ENCODE peak calls at places on chromosomes 11 and 22, in ten cellular contexts. One of them, this sample, is unnamed.

GRCh38 chr11:111946499-111946898 is 9.4 kb downstream of the DIXDC1 start:
- DNase-seq in uterus: no peak
- DNase-seq in colonic mucosa: no peak
- DNase-seq in MCF 10A: peak; percentile 62
- DNase-seq in GM20000: no peak
- DNase-seq in IMR-90: no peak
- DNase-seq in astrocyte of the cerebellum: no peak
- DNase-seq in dorsolateral prefrontal cortex: no peak
- DNase-seq in mammary epithelial cell: no peak
- DNase-seq in fibroblast of the aortic adventitia: no peak
- DNase-seq in this sample: no peak

GRCh38 chr11:63765688-63766241 is 2.8 kb downstream of the ZFTA start:
- DNase-seq in uterus: peak; percentile 25
- DNase-seq in colonic mucosa: peak; percentile 36
- DNase-seq in MCF 10A: no peak
- DNase-seq in GM20000: peak; percentile 39
- DNase-seq in IMR-90: no peak
- DNase-seq in astrocyte of the cerebellum: no peak
- DNase-seq in dorsolateral prefrontal cortex: no peak
- DNase-seq in mammary epithelial cell: no peak
- DNase-seq in fibroblast of the aortic adventitia: no peak
- DNase-seq in this sample: no peak

GRCh38 chr11:130300567-130300966 is 14.2 kb downstream of the ZBTB44 start:
- DNase-seq in uterus: no peak
- DNase-seq in colonic mucosa: no peak
- DNase-seq in MCF 10A: no peak
- DNase-seq in GM20000: peak; percentile 20
- DNase-seq in IMR-90: no peak
- DNase-seq in astrocyte of the cerebellum: no peak
- DNase-seq in dorsolateral prefrontal cortex: no peak
- DNase-seq in mammary epithelial cell: no peak
- DNase-seq in fibroblast of the aortic adventitia: no peak
- DNase-seq in this sample: no peak

GRCh38 chr22:45585437-45585755 is 82.7 kb downstream of the FBLN1 start:
- DNase-seq in uterus: no peak
- DNase-seq in colonic mucosa: no peak
- DNase-seq in MCF 10A: no peak
- DNase-seq in GM20000: no peak
- DNase-seq in IMR-90: peak; percentile 65
- DNase-seq in astrocyte of the cerebellum: no peak
- DNase-seq in dorsolateral prefrontal cortex: no peak
- DNase-seq in mammary epithelial cell: no peak
- DNase-seq in fibroblast of the aortic adventitia: peak; percentile 84
- DNase-seq in this sample: no peak

GRCh38 chr22:46777609-46777970 is 15.1 kb downstream of the TBC1D22A start:
- DNase-seq in uterus: no peak
- DNase-seq in colonic mucosa: no peak
- DNase-seq in MCF 10A: no peak
- DNase-seq in GM20000: no peak
- DNase-seq in IMR-90: no peak
- DNase-seq in astrocyte of the cerebellum: no peak
- DNase-seq in dorsolateral prefrontal cortex: no peak
- DNase-seq in mammary epithelial cell: no peak
- DNase-seq in fibroblast of the aortic adventitia: no peak
- DNase-seq in this sample: peak; percentile 51

GRCh38 chr11:59115556-59115955 is 8.5 kb downstream of the FAM111B start:
- DNase-seq in uterus: no peak
- DNase-seq in colonic mucosa: no peak
- DNase-seq in MCF 10A: no peak
- DNase-seq in GM20000: no peak
- DNase-seq in IMR-90: no peak
- DNase-seq in astrocyte of the cerebellum: no peak
- DNase-seq in dorsolateral prefrontal cortex: no peak
- DNase-seq in mammary epithelial cell: no peak
- DNase-seq in fibroblast of the aortic adventitia: no peak
- DNase-seq in this sample: no peak

GRCh38 chr22:37316875-37317371 is 34.6 kb downstream of the CYTH4 start:
- DNase-seq in uterus: peak; percentile 56
- DNase-seq in colonic mucosa: peak; percentile 78
- DNase-seq in MCF 10A: peak; percentile 94
- DNase-seq in GM20000: peak; percentile 91
- DNase-seq in IMR-90: peak; percentile 88
- DNase-seq in astrocyte of the cerebellum: peak; percentile 80
- DNase-seq in dorsolateral prefrontal cortex: peak; percentile 69
- DNase-seq in mammary epithelial cell: peak; percentile 87
- DNase-seq in fibroblast of the aortic adventitia: peak; percentile 89
- DNase-seq in this sample: peak; percentile 82

GRCh38 chr22:36755316-36755715 is 20.6 kb downstream of the IFT27 start:
- DNase-seq in uterus: no peak
- DNase-seq in colonic mucosa: no peak
- DNase-seq in MCF 10A: no peak
- DNase-seq in GM20000: no peak
- DNase-seq in IMR-90: no peak
- DNase-seq in astrocyte of the cerebellum: no peak
- DNase-seq in dorsolateral prefrontal cortex: no peak
- DNase-seq in mammary epithelial cell: no peak
- DNase-seq in fibroblast of the aortic adventitia: no peak
- DNase-seq in this sample: no peak

GRCh38 chr22:39238561-39238960 is 6.2 kb downstream of the PDGFB start:
- DNase-seq in uterus: no peak
- DNase-seq in colonic mucosa: no peak
- DNase-seq in MCF 10A: no peak
- DNase-seq in GM20000: no peak
- DNase-seq in IMR-90: no peak
- DNase-seq in astrocyte of the cerebellum: no peak
- DNase-seq in dorsolateral prefrontal cortex: no peak
- DNase-seq in mammary epithelial cell: no peak
- DNase-seq in fibroblast of the aortic adventitia: no peak
- DNase-seq in this sample: no peak

GRCh38 chr11:10398525-10398924 is 56.5 kb upstream of the AMPD3 start:
- DNase-seq in uterus: no peak
- DNase-seq in colonic mucosa: no peak
- DNase-seq in MCF 10A: no peak
- DNase-seq in GM20000: no peak
- DNase-seq in IMR-90: no peak
- DNase-seq in astrocyte of the cerebellum: no peak
- DNase-seq in dorsolateral prefrontal cortex: no peak
- DNase-seq in mammary epithelial cell: no peak
- DNase-seq in fibroblast of the aortic adventitia: no peak
- DNase-seq in this sample: no peak

GRCh38 chr11:61021661-61022212 is 50.3 kb downstream of the CD6 start:
- DNase-seq in uterus: no peak
- DNase-seq in colonic mucosa: peak; percentile 77
- DNase-seq in MCF 10A: peak; percentile 46
- DNase-seq in GM20000: no peak
- DNase-seq in IMR-90: no peak
- DNase-seq in astrocyte of the cerebellum: no peak
- DNase-seq in dorsolateral prefrontal cortex: no peak
- DNase-seq in mammary epithelial cell: no peak
- DNase-seq in fibroblast of the aortic adventitia: no peak
- DNase-seq in this sample: no peak

GRCh38 chr11:33716236-33716635 is 15.6 kb upstream of the C11orf91 start:
- DNase-seq in uterus: no peak
- DNase-seq in colonic mucosa: no peak
- DNase-seq in MCF 10A: peak; percentile 86
- DNase-seq in GM20000: no peak
- DNase-seq in IMR-90: no peak
- DNase-seq in astrocyte of the cerebellum: no peak
- DNase-seq in dorsolateral prefrontal cortex: no peak
- DNase-seq in mammary epithelial cell: peak; percentile 80
- DNase-seq in fibroblast of the aortic adventitia: peak; percentile 67
- DNase-seq in this sample: no peak

GRCh38 chr11:57904369-57904768 is 119.3 kb upstream of the OR9Q1 start:
- DNase-seq in uterus: no peak
- DNase-seq in colonic mucosa: no peak
- DNase-seq in MCF 10A: peak; percentile 69
- DNase-seq in GM20000: no peak
- DNase-seq in IMR-90: no peak
- DNase-seq in astrocyte of the cerebellum: no peak
- DNase-seq in dorsolateral prefrontal cortex: no peak
- DNase-seq in mammary epithelial cell: peak; percentile 27
- DNase-seq in fibroblast of the aortic adventitia: no peak
- DNase-seq in this sample: no peak

GRCh38 chr22:35443338-35443737 is 43.4 kb downstream of the MCM5 start:
- DNase-seq in uterus: no peak
- DNase-seq in colonic mucosa: no peak
- DNase-seq in MCF 10A: peak; percentile 62
- DNase-seq in GM20000: no peak
- DNase-seq in IMR-90: no peak
- DNase-seq in astrocyte of the cerebellum: no peak
- DNase-seq in dorsolateral prefrontal cortex: no peak
- DNase-seq in mammary epithelial cell: peak; percentile 68
- DNase-seq in fibroblast of the aortic adventitia: no peak
- DNase-seq in this sample: no peak

GRCh38 chr22:41021655-41022454 is 70.5 kb upstream of the EP300 start:
- DNase-seq in uterus: peak; percentile 67
- DNase-seq in colonic mucosa: peak; percentile 80
- DNase-seq in MCF 10A: peak; percentile 79
- DNase-seq in GM20000: peak; percentile 89
- DNase-seq in IMR-90: peak; percentile 16
- DNase-seq in astrocyte of the cerebellum: no peak
- DNase-seq in dorsolateral prefrontal cortex: peak; percentile 20
- DNase-seq in mammary epithelial cell: peak; percentile 53
- DNase-seq in fibroblast of the aortic adventitia: peak; percentile 27
- DNase-seq in this sample: peak; percentile 53
- TF ChIP-seq CTCF in uterus: peak; percentile 11
- TF ChIP-seq CTCF in colonic mucosa: no peak
- TF ChIP-seq CTCF in MCF 10A: no peak
- TF ChIP-seq CTCF in GM20000: no peak
- TF ChIP-seq CTCF in IMR-90: no peak
- TF ChIP-seq CTCF in astrocyte of the cerebellum: no peak
- TF ChIP-seq CTCF in dorsolateral prefrontal cortex: no peak
- TF ChIP-seq CTCF in mammary epithelial cell: no peak
- TF ChIP-seq CTCF in fibroblast of the aortic adventitia: no peak
- TF ChIP-seq CTCF in this sample: no peak

GRCh38 chr11:850777-851762 is 8.4 kb downstream of the TSPAN4 start:
- DNase-seq in uterus: no peak
- DNase-seq in colonic mucosa: no peak
- DNase-seq in MCF 10A: no peak
- DNase-seq in GM20000: peak; percentile 73
- DNase-seq in IMR-90: no peak
- DNase-seq in astrocyte of the cerebellum: no peak
- DNase-seq in dorsolateral prefrontal cortex: no peak
- DNase-seq in mammary epithelial cell: no peak
- DNase-seq in fibroblast of the aortic adventitia: peak; percentile 38
- DNase-seq in this sample: no peak
- TF ChIP-seq CTCF in uterus: no peak
- TF ChIP-seq CTCF in colonic mucosa: no peak
- TF ChIP-seq CTCF in MCF 10A: no peak
- TF ChIP-seq CTCF in GM20000: peak; percentile 12
- TF ChIP-seq CTCF in IMR-90: no peak
- TF ChIP-seq CTCF in astrocyte of the cerebellum: peak; percentile 6
- TF ChIP-seq CTCF in dorsolateral prefrontal cortex: no peak
- TF ChIP-seq CTCF in mammary epithelial cell: peak; percentile 2
- TF ChIP-seq CTCF in fibroblast of the aortic adventitia: no peak
- TF ChIP-seq CTCF in this sample: no peak

DNA sequence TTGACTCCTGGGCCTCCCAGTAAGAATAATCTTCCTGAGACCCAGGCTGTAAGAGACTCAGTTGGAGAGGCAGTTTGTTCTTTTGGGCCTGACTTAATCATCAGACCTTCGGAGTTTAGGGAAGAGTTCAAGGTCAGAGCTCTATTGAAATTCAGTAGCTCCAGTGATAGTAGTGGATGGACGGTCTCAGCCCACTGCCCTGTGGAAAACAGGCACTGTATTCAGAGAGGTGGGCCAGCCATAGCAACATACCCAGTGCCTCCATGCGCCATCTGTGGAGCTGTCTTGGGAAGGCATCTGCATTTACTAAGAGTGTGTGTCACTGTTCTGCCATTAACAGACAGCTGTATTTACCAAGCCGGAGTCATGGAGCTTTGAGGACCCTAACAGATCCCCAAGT is 2.9 kb downstream of the SMARCB1 start:
- DNase-seq in uterus: no peak
- DNase-seq in colonic mucosa: no peak
- DNase-seq in MCF 10A: no peak
- DNase-seq in GM20000: peak; percentile 6
- DNase-seq in IMR-90: no peak
- DNase-seq in astrocyte of the cerebellum: no peak
- DNase-seq in dorsolateral prefrontal cortex: no peak
- DNase-seq in mammary epithelial cell: no peak
- DNase-seq in fibroblast of the aortic adventitia: no peak
- DNase-seq in this sample: no peak
- TF ChIP-seq CTCF in uterus: no peak
- TF ChIP-seq CTCF in colonic mucosa: no peak
- TF ChIP-seq CTCF in MCF 10A: no peak
- TF ChIP-seq CTCF in GM20000: no peak
- TF ChIP-seq CTCF in IMR-90: peak; percentile 26
- TF ChIP-seq CTCF in astrocyte of the cerebellum: no peak
- TF ChIP-seq CTCF in dorsolateral prefrontal cortex: peak; percentile 25
- TF ChIP-seq CTCF in mammary epithelial cell: no peak
- TF ChIP-seq CTCF in fibroblast of the aortic adventitia: no peak
- TF ChIP-seq CTCF in this sample: no peak

GRCh38 chr11:65858354-65859133 is 564 bp upstream of the CFL1 start:
- DNase-seq in uterus: no peak
- DNase-seq in colonic mucosa: no peak
- DNase-seq in MCF 10A: no peak
- DNase-seq in GM20000: peak; percentile 94
- DNase-seq in IMR-90: no peak
- DNase-seq in astrocyte of the cerebellum: no peak
- DNase-seq in dorsolateral prefrontal cortex: no peak
- DNase-seq in mammary epithelial cell: no peak
- DNase-seq in fibroblast of the aortic adventitia: no peak
- DNase-seq in this sample: no peak

GRCh38 chr11:65855927-65856363 is 2.0 kb downstream of the CFL1 start:
- DNase-seq in uterus: no peak
- DNase-seq in colonic mucosa: no peak
- DNase-seq in MCF 10A: no peak
- DNase-seq in GM20000: no peak
- DNase-seq in IMR-90: no peak
- DNase-seq in astrocyte of the cerebellum: no peak
- DNase-seq in dorsolateral prefrontal cortex: no peak
- DNase-seq in mammary epithelial cell: no peak
- DNase-seq in fibroblast of the aortic adventitia: no peak
- DNase-seq in this sample: no peak

GRCh38 chr11:65859134-65859811 is 960 bp upstream of the MUS81 start:
- DNase-seq in uterus: peak; percentile 100
- DNase-seq in colonic mucosa: peak; percentile 99
- DNase-seq in MCF 10A: peak; percentile 98
- DNase-seq in GM20000: peak; percentile 96
- DNase-seq in IMR-90: peak; percentile 98
- DNase-seq in astrocyte of the cerebellum: peak; percentile 97
- DNase-seq in dorsolateral prefrontal cortex: peak; percentile 99
- DNase-seq in mammary epithelial cell: peak; percentile 93
- DNase-seq in fibroblast of the aortic adventitia: peak; percentile 96
- DNase-seq in this sample: peak; percentile 98

GRCh38 chr11:65856689-65857499 is 1.1 kb downstream of the CFL1 start:
- DNase-seq in uterus: peak; percentile 78
- DNase-seq in colonic mucosa: peak; percentile 88
- DNase-seq in MCF 10A: peak; percentile 72
- DNase-seq in GM20000: peak; percentile 86
- DNase-seq in IMR-90: peak; percentile 52
- DNase-seq in astrocyte of the cerebellum: no peak
- DNase-seq in dorsolateral prefrontal cortex: peak; percentile 83
- DNase-seq in mammary epithelial cell: peak; percentile 69
- DNase-seq in fibroblast of the aortic adventitia: peak; percentile 65
- DNase-seq in this sample: no peak

GRCh38 chr11:65857500-65858353 is at the start of gene CFL1:
- DNase-seq in uterus: peak; percentile 98
- DNase-seq in colonic mucosa: peak; percentile 98
- DNase-seq in MCF 10A: peak; percentile 97
- DNase-seq in GM20000: peak; percentile 85
- DNase-seq in IMR-90: peak; percentile 97
- DNase-seq in astrocyte of the cerebellum: peak; percentile 92
- DNase-seq in dorsolateral prefrontal cortex: peak; percentile 98
- DNase-seq in mammary epithelial cell: peak; percentile 98
- DNase-seq in fibroblast of the aortic adventitia: peak; percentile 96
- DNase-seq in this sample: peak; percentile 92
- TF ChIP-seq CTCF in uterus: no peak
- TF ChIP-seq CTCF in colonic mucosa: no peak
- TF ChIP-seq CTCF in MCF 10A: no peak
- TF ChIP-seq CTCF in GM20000: no peak
- TF ChIP-seq CTCF in IMR-90: peak; percentile 7
- TF ChIP-seq CTCF in astrocyte of the cerebellum: no peak
- TF ChIP-seq CTCF in dorsolateral prefrontal cortex: peak; percentile 36
- TF ChIP-seq CTCF in mammary epithelial cell: no peak
- TF ChIP-seq CTCF in fibroblast of the aortic adventitia: no peak
- TF ChIP-seq CTCF in this sample: no peak